ENCODE peak calls at places on chromosomes 16 and 17, in four cellular contexts. Z is lung microvascular endothelial cell, R is stromal cell of bone marrow, O is WTC11. P is an unnamed sample.

GRCh38 chr17:39684369-39685043 is 3.4 kb downstream of the PGAP3 start:
- DNase-seq in R (no peak), O (no peak), Z (no peak), P (no peak)

GRCh38 chr17:42618442-42619150 is 9.1 kb downstream of the TUBG1 start:
- DNase-seq in Z (no peak), O (peak; percentile 70), R (no peak), P (peak; percentile 72)

GRCh38 chr17:29579866-29580771 is 9.3 kb downstream of the GIT1 start:
- DNase-seq in R (peak; percentile 55), Z (peak; percentile 90), O (peak; percentile 86), P (peak; percentile 91)

GRCh38 chr16:31052131-31052530 is 18.8 kb downstream of the STX4 start:
- DNase-seq in R (peak; percentile 97), Z (peak; percentile 87), O (no peak), P (no peak)

GRCh38 chr16:13845232-13845631 is 74.7 kb upstream of the ERCC4 start:
- DNase-seq in Z (no peak), R (no peak), O (no peak), P (no peak)

GRCh38 chr17:82118815-82119380 is 20.9 kb upstream of the FASN start:
- DNase-seq in Z (no peak), O (no peak), R (no peak), P (no peak)

GRCh38 chr16:81623365-81624102 is 155.6 kb upstream of the PLCG2 start:
- DNase-seq in R (peak; percentile 33), Z (peak; percentile 70), O (peak; percentile 50), P (no peak)

GRCh38 chr17:15351925-15352324 is 10.5 kb upstream of the TEKT3 start:
- DNase-seq in Z (peak; percentile 10), R (peak; percentile 87), O (no peak), P (no peak)

GRCh38 chr17:73189417-73190099 is 3.3 kb upstream of the COG1 start:
- DNase-seq in O (peak; percentile 50), Z (peak; percentile 63), R (peak; percentile 41), P (no peak)

GRCh38 chr17:49510059-49510719 is 15.1 kb downstream of the NGFR start:
- DNase-seq in Z (no peak), R (no peak), O (no peak), P (no peak)

GRCh38 chr17:45132569-45133463 is 501 bp upstream of the PLCD3 start:
- DNase-seq in R (peak; percentile 48), O (peak; percentile 81), Z (peak; percentile 86), P (peak; percentile 93)

GRCh38 chr16:10729649-10730048 is 14.0 kb upstream of the NUBP1 start:
- DNase-seq in Z (peak; percentile 15), R (peak; percentile 38), O (no peak), P (no peak)

GRCh38 chr17:47962901-47963300 is 5.2 kb upstream of the PRR15L start:
- DNase-seq in Z (no peak), O (no peak), R (no peak), P (no peak)

GRCh38 chr17:83091257-83092141 is 12.1 kb downstream of the METRNL start:
- DNase-seq in R (no peak), O (no peak), Z (peak; percentile 26), P (peak; percentile 77)

GRCh38 chr16:58448890-58449289 is 51.1 kb upstream of the NDRG4 start:
- DNase-seq in O (no peak), R (no peak), Z (no peak), P (no peak)

GRCh38 chr16:85840395-85840794 is 40.9 kb downstream of the COX4I1 start:
- DNase-seq in Z (no peak), O (no peak), R (no peak), P (no peak)

GRCh38 chr16:3051489-3051888 is 5.1 kb downstream of the MMP25 start:
- DNase-seq in R (no peak), Z (no peak), O (no peak), P (no peak)

GRCh38 chr17:65332375-65332774 is 195.2 kb downstream of the RGS9 start:
- DNase-seq in R (peak; percentile 51), Z (no peak), O (no peak), P (no peak)

GRCh38 chr16:50213939-50214519 is 52.3 kb upstream of the ADCY7 start:
- DNase-seq in Z (peak; percentile 66), O (no peak), R (peak; percentile 26), P (no peak)

GRCh38 chr16:3503513-3503912 is 2.7 kb downstream of the CLUAP1 start:
- DNase-seq in Z (no peak), O (no peak), R (no peak), P (peak; percentile 10)

GRCh38 chr17:61219460-61219859 is 180.2 kb upstream of the TBX2 start:
- DNase-seq in R (no peak), Z (no peak), O (no peak), P (no peak)

GRCh38 chr17:81026266-81027036 is 8.5 kb upstream of the BAIAP2 start:
- DNase-seq in O (no peak), Z (no peak), R (no peak), P (peak; percentile 34)

GRCh38 chr17:8940866-8941471 is 24.5 kb downstream of the PIK3R5 start:
- DNase-seq in O (no peak), R (no peak), Z (no peak), P (no peak)

GRCh38 chr17:29733151-29733550 is 110.4 kb upstream of the CORO6 start:
- DNase-seq in Z (peak; percentile 29), O (no peak), R (no peak), P (no peak)

GRCh38 chr17:55763856-55764255 is 13.0 kb downstream of the PCTP start:
- DNase-seq in O (no peak), R (no peak), Z (peak; percentile 85), P (no peak)